ENCODE peak calls at places on chromosomes 4 and X, in five cellular contexts. K, U, V, R and B are unnamed samples.
A peak's percentile ranks its signal among the peaks of the same experiment; 100 is the strongest.

GRCh38 chr4:8351931-8352367 is 82.4 kb downstream of the HTRA3 start:
- DNase-seq in U (no peak), V (peak; percentile 69), K (peak; percentile 1), R (peak; percentile 55), B (no peak)

GRCh38 chr4:81021995-81022394 is 8.5 kb upstream of the BMP3 start:
- DNase-seq in R (no peak), V (no peak), U (no peak), K (no peak), B (no peak)

GRCh38 chr4:83758331-83758730 is 222.4 kb downstream of the GPAT3 start:
- DNase-seq in R (no peak), U (no peak), K (no peak), V (no peak), B (no peak)

GRCh38 chr4:96301727-96302126 is 461.8 kb downstream of the PDHA2 start:
- DNase-seq in U (no peak), K (no peak), V (no peak), R (no peak), B (no peak)

GRCh38 chr4:85603437-85604336 is 128.7 kb downstream of the ARHGAP24 start:
- DNase-seq in K (no peak), V (peak; percentile 55), R (no peak), U (peak; percentile 45), B (no peak)

GRCh38 chrX:132488819-132489255 is at the start of gene MBNL3:
- DNase-seq in K (peak; percentile 67), R (no peak), V (peak; percentile 46), U (peak; percentile 26), B (peak; percentile 22)

GRCh38 chr4:140153744-140154571 is at the start of gene MAML3:
- DNase-seq in U (peak; percentile 94), V (peak; percentile 92), K (peak; percentile 81), R (peak; percentile 97), B (peak; percentile 31)

GRCh38 chr4:152853293-152853692 is 73.5 kb downstream of the ARFIP1 start:
- DNase-seq in U (no peak), R (no peak), K (no peak), V (no peak), B (no peak)

GRCh38 chrX:149074429-149074828 is 430.7 kb downstream of the IDS start:
- DNase-seq in U (no peak), R (no peak), V (peak; percentile 21), K (no peak), B (no peak)

GRCh38 chr4:18041114-18041513 is 19.6 kb upstream of the LCORL start:
- DNase-seq in U (no peak), V (no peak), K (no peak), R (no peak), B (no peak)

GRCh38 chrX:131595120-131595519 is 51.2 kb downstream of the OR13H1 start:
- DNase-seq in V (peak; percentile 63), R (no peak), K (no peak), U (no peak), B (no peak)

GRCh38 chrX:70427360-70427759 is 4.2 kb downstream of the GDPD2 start:
- DNase-seq in R (no peak), U (no peak), V (no peak), K (no peak), B (no peak)

GRCh38 chrX:65607070-65607742 is 60.2 kb upstream of the MSN start:
- DNase-seq in U (peak; percentile 38), K (no peak), V (peak; percentile 41), R (no peak), B (no peak)

GRCh38 chr4:3822230-3822947 is 56.2 kb downstream of the ADRA2C start:
- DNase-seq in U (no peak), K (no peak), V (peak; percentile 34), R (no peak), B (no peak)

GRCh38 chrX:47854474-47854873 is 17.8 kb downstream of the ZNF81 start:
- DNase-seq in U (peak; percentile 16), K (peak; percentile 32), R (no peak), V (no peak), B (no peak)

GRCh38 chr4:164197556-164197955 is 556.4 kb upstream of the SMIM31 start:
- DNase-seq in V (no peak), K (no peak), R (no peak), U (no peak), B (no peak)

GRCh38 chrX:102784550-102784949 is 64.0 kb downstream of the GPRASP3 start:
- DNase-seq in V (no peak), R (no peak), U (no peak), K (no peak), B (no peak)

GRCh38 chr4:25882226-25882625 is 19.4 kb upstream of the SEL1L3 start:
- DNase-seq in U (no peak), V (no peak), R (no peak), K (no peak), B (no peak)

GRCh38 chrX:135185795-135186443 is 14.7 kb upstream of the CT55 start:
- DNase-seq in U (peak; percentile 47), R (no peak), K (peak; percentile 32), V (peak; percentile 49), B (no peak)

GRCh38 chr4:179125870-179126269 is 1683.6 kb upstream of the AGA start:
- DNase-seq in V (no peak), K (no peak), R (no peak), U (no peak), B (no peak)

GRCh38 chrX:107374116-107374515 is 75.3 kb upstream of the FRMPD3 start:
- DNase-seq in V (no peak), U (no peak), R (no peak), K (no peak), B (no peak)

GRCh38 chrX:13734278-13735172 is at the start of the genes OFD1 and TRAPPC2:
- DNase-seq in V (peak; percentile 88), R (peak; percentile 94), U (peak; percentile 92), K (peak; percentile 84), B (peak; percentile 75)

GRCh38 chrX:84873176-84873575 is 130.5 kb upstream of the APOOL start:
- DNase-seq in V (no peak), K (no peak), R (no peak), U (no peak), B (no peak)

GRCh38 chr4:41282362-41282761 is 25.6 kb downstream of the UCHL1 start:
- DNase-seq in U (no peak), V (no peak), K (no peak), R (no peak), B (no peak)

GRCh38 chrX:139974496-139974895 is 9.2 kb upstream of the CXorf66 start:
- DNase-seq in K (no peak), R (no peak), U (no peak), V (no peak), B (no peak)

GRCh38 chr4:54102747-54103146 is 2.8 kb downstream of the GSX2 start:
- DNase-seq in V (no peak), R (no peak), K (no peak), U (no peak), B (no peak)

GRCh38 chr4:70187216-70187615 is 8.3 kb upstream of the ODAM start:
- DNase-seq in V (no peak), K (no peak), R (no peak), U (no peak), B (no peak)

GRCh38 chr4:142801966-142802365 is 44.1 kb downstream of the INPP4B start:
- DNase-seq in K (no peak), U (no peak), V (no peak), R (no peak), B (no peak)

GRCh38 chr4:81504685-81505598 is 33.2 kb upstream of the RASGEF1B start:
- DNase-seq in K (peak; percentile 67), U (no peak), R (no peak), V (no peak), B (peak; percentile 23)